ENCODE peak calls at places on chromosomes 16 and 17, in five cellular contexts. I, L, C, Y and F are unnamed samples.

GRCh38 chr16:57196276-57196675 is 10.1 kb downstream of the RSPRY1 start:
- DNase-seq in I (no peak), L (no peak), C (no peak), Y (no peak), F (no peak)

GRCh38 chr16:2904100-2904921 is 7.4 kb upstream of the FLYWCH1 start:
- DNase-seq in I (peak; percentile 59), L (peak; percentile 49), C (peak; percentile 31), Y (peak; percentile 72), F (peak; percentile 85)

GRCh38 chr16:14003119-14003570 is 68.0 kb upstream of the MRTFB start:
- DNase-seq in I (no peak), L (no peak), C (no peak), Y (peak; percentile 22), F (peak; percentile 57)

GRCh38 chr16:23920899-23921298 is 85.1 kb downstream of the PRKCB start:
- DNase-seq in I (no peak), L (no peak), C (no peak), Y (no peak), F (no peak)

GRCh38 chr16:57801098-57801855 is 1.0 kb downstream of the KIFC3 start:
- DNase-seq in I (no peak), L (no peak), C (no peak), Y (no peak), F (no peak)

GRCh38 chr16:31076319-31076718 is 2.1 kb downstream of the ZNF646 start:
- DNase-seq in I (no peak), L (no peak), C (no peak), Y (no peak), F (no peak)

GRCh38 chr16:80038566-80038965 is 438.0 kb upstream of the MAF start:
- DNase-seq in I (no peak), L (no peak), C (no peak), Y (no peak), F (no peak)

GRCh38 chr17:55354941-55355340 is 66.7 kb downstream of the MMD start:
- DNase-seq in I (no peak), L (no peak), C (no peak), Y (no peak), F (no peak)

GRCh38 chr16:87425941-87426340 is 33.8 kb downstream of the MAP1LC3B start:
- DNase-seq in I (no peak), L (no peak), C (no peak), Y (no peak), F (no peak)

GRCh38 chr16:50834701-50835100 is 92.8 kb downstream of the CYLD start:
- DNase-seq in I (no peak), L (no peak), C (no peak), Y (no peak), F (no peak)

GRCh38 chr17:37361543-37361942 is 14.2 kb upstream of the C17orf78 start:
- DNase-seq in I (no peak), L (no peak), C (no peak), Y (peak; percentile 42), F (no peak)

GRCh38 chr17:42179911-42180410 is 981 bp downstream of the KCNH4 start:
- DNase-seq in I (no peak), L (no peak), C (no peak), Y (no peak), F (peak; percentile 44)

GRCh38 chr17:10631701-10632100 is 25.4 kb downstream of the MYH3 start:
- DNase-seq in I (no peak), L (no peak), C (no peak), Y (no peak), F (no peak)

GRCh38 chr17:7716901-7717755 is at the start of gene DNAH2:
- DNase-seq in I (no peak), L (no peak), C (peak; percentile 67), Y (peak; percentile 74), F (peak; percentile 88)

GRCh38 chr17:75130632-75131277 is 787 bp downstream of the NT5C start:
- DNase-seq in I (peak; percentile 33), L (no peak), C (no peak), Y (peak; percentile 62), F (no peak)

GRCh38 chr16:69613283-69614154 is 47.8 kb downstream of the NFAT5 start:
- DNase-seq in I (no peak), L (no peak), C (no peak), Y (no peak), F (no peak)